ENCODE peak calls at places on chromosome X, in seven cellular contexts. Q is Peyer's patch, X is adrenal gland, L is ovary, A is suprapubic skin, W is IMR-90, T is heart left ventricle. V is an unnamed sample.

GRCh38 chrX:28591542-28591941 is 4.3 kb downstream of the IL1RAPL1 start:
- DNase-seq in Q (no peak), X (no peak), L (no peak), A (no peak), W (no peak), T (no peak), V (no peak)

GRCh38 chrX:44218465-44218864 is 125.0 kb downstream of the EFHC2 start:
- DNase-seq in Q (no peak), X (no peak), L (no peak), A (no peak), W (no peak), T (no peak), V (no peak)

GRCh38 chrX:100494570-100494969 is 84.5 kb upstream of the PCDH19 start:
- DNase-seq in Q (no peak), X (no peak), L (no peak), A (no peak), W (no peak), T (no peak), V (no peak)

GRCh38 chrX:131633285-131633917 is 89.5 kb downstream of the OR13H1 start:
- DNase-seq in Q (peak; percentile 34), X (peak; percentile 53), L (no peak), A (no peak), W (peak; percentile 41), T (no peak), V (no peak)

GRCh38 chrX:33211356-33212254 is at the start of gene DMD:
- DNase-seq in Q (no peak), X (peak; percentile 66), L (peak; percentile 47), A (no peak), W (peak; percentile 84), T (peak; percentile 40), V (no peak)

GRCh38 chrX:144715356-144715755 is 531.9 kb upstream of the SPANXN1 start:
- DNase-seq in Q (no peak), X (no peak), L (no peak), A (no peak), W (no peak), T (no peak), V (no peak)

GRCh38 chrX:149518236-149518635 is 13.1 kb upstream of the IDS start:
- DNase-seq in Q (no peak), X (no peak), L (no peak), A (no peak), W (no peak), T (no peak), V (no peak)

GRCh38 chrX:107755721-107756120 is 19.9 kb downstream of the TSC22D3 start:
- DNase-seq in Q (no peak), X (no peak), L (no peak), A (no peak), W (no peak), T (no peak), V (no peak)

GRCh38 chrX:152821145-152821765 is 9.3 kb downstream of the CETN2 start:
- DNase-seq in Q (no peak), X (peak; percentile 52), L (no peak), A (no peak), W (peak; percentile 32), T (no peak), V (no peak)

GRCh38 chrX:100477468-100477867 is 67.4 kb upstream of the PCDH19 start:
- DNase-seq in Q (no peak), X (no peak), L (no peak), A (no peak), W (no peak), T (no peak), V (no peak)

GRCh38 chrX:87098477-87098876 is 419.1 kb upstream of the KLHL4 start:
- DNase-seq in Q (no peak), X (no peak), L (no peak), A (no peak), W (no peak), T (no peak), V (peak; percentile 24)

GRCh38 chrX:47941423-47941822 is 62.4 kb downstream of the ZNF182 start:
- DNase-seq in Q (no peak), X (no peak), L (no peak), A (no peak), W (no peak), T (no peak), V (no peak)

GRCh38 chrX:133670394-133670793 is 255.1 kb upstream of the GPC4 start:
- DNase-seq in Q (no peak), X (peak; percentile 24), L (no peak), A (no peak), W (peak; percentile 31), T (no peak), V (no peak)

GRCh38 chrX:14080031-14080430 is 50.3 kb upstream of the GEMIN8 start:
- DNase-seq in Q (no peak), X (no peak), L (no peak), A (no peak), W (no peak), T (no peak), V (no peak)

GRCh38 chrX:154458116-154458953 is at the start of gene PLXNA3:
- DNase-seq in Q (peak; percentile 61), X (peak; percentile 33), L (peak; percentile 76), A (no peak), W (no peak), T (peak; percentile 77), V (peak; percentile 87)
- TF ChIP-seq POLR2A in Q (no peak), X (peak; percentile 55), L (peak; percentile 40), A (peak; percentile 71), W (peak; percentile 71), T (no peak), V (no peak)

DNA sequence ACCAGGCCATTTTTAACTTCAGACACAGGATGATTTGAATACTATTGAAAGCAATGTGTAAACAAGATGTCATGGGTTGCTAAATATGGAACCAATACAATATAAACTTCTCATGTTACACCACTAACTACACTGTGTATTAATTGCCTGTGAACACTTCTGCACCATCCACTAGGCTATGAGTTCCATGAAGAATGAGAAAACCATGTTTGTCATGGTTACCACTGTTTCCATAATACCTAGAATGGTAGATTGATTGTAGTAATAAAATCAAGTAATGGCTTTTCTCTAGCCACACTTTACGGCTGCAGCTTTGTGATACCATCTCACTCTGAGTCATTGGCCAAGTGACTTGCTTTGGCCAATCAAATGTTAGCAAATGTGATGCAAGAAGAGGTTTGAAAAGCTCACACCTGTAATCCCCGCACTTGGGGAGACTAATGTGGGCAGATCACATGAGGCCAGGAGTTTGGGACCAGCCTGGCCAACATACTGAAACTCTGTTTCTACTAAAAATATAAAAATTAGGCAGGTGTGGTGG is 19.9 kb upstream of the CYBB start:
- DNase-seq in Q (no peak), X (no peak), L (no peak), A (no peak), W (no peak), T (no peak), V (no peak)
- H3K27ac ChIP-seq in Q (no peak overlapping the region), X (no peak overlapping the region), L (no peak overlapping the region), A (no peak overlapping the region), W (no peak overlapping the region), T (no peak overlapping the region), V (no peak overlapping the region)

GRCh38 chrX:50495616-50496015 is 25.0 kb upstream of the DGKK start:
- DNase-seq in Q (no peak), X (no peak), L (no peak), A (no peak), W (no peak), T (no peak), V (no peak)

GRCh38 chrX:50497067-50497466 is 26.4 kb upstream of the DGKK start:
- DNase-seq in Q (no peak), X (no peak), L (no peak), A (no peak), W (no peak), T (no peak), V (no peak)

DNA sequence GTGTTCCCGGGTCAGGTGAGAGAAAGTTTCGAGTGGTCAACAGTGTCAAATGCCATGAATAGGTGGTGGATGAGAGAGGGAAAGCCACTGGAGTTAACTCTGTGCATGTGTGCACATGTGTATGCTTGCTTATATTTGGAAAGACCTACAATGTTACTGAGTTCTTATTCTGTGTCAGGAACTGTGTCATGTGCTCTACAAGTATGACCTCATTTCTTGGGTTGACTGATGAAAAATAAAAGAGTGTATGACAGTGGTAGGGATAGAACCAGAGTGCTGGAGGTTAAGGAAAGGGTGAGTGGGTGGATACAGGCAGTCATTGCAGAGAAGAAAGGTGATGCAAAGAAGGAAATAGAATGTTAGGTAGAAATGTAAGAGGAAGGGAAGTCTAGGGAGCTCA is 22.1 kb upstream of the DGKK start:
- DNase-seq in Q (no peak), X (no peak), L (no peak), A (no peak), W (no peak), T (no peak), V (no peak)
- TF ChIP-seq POLR2A in Q (no peak), X (no peak), L (no peak), A (no peak), W (no peak), T (no peak), V (no peak)

DNA sequence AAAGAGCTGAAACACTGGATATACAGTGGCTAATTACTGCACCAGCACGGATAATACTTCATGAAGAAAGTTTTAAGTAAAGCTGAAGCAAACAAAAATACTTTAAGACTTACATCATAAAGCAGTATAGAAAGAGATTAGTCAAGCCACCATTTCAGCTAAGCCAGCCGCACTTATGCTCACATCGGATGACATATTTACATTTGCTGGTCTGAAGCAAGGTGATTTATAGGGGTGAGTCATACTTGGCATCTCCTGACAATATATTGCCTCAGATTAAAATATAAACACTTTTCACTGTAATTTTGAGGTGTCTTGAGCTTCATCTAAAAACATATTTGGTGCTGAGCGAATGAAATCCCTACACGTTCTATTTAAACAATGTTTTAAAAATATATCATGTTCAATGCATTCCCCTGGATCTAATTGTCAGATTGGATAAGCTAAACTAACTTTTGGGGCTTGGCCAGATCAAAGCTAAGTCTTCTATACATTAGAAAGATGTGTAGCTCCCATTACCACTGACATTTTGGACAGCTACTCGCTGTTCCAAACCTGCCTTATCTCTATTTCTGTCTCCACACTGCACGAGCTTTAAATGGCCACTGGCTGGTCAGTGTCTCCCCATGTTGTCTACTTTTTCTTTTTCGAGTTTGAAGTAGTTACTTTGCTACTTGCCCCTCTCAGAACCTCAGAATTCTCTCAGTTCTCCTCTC is 103.2 kb downstream of the VCX2 start:
- DNase-seq in Q (no peak), X (no peak), L (no peak), A (no peak), W (peak; percentile 28), T (no peak), V (no peak)
- H3K27ac ChIP-seq in Q (no peak overlapping the region), X (no peak overlapping the region), L (no peak overlapping the region), A (no peak overlapping the region), W (no peak overlapping the region), T (no peak overlapping the region), V (no peak overlapping the region)

GRCh38 chrX:106728337-106728736 is 1.8 kb downstream of the RNF128 start:
- DNase-seq in Q (no peak), X (no peak), L (no peak), A (no peak), W (no peak), T (no peak), V (no peak)

GRCh38 chrX:106731590-106731989 is 5.1 kb downstream of the RNF128 start:
- DNase-seq in Q (no peak), X (no peak), L (no peak), A (no peak), W (no peak), T (no peak), V (no peak)

GRCh38 chrX:106730385-106730784 is 3.9 kb downstream of the RNF128 start:
- DNase-seq in Q (no peak), X (no peak), L (no peak), A (no peak), W (peak; percentile 22), T (no peak), V (no peak)

GRCh38 chrX:106726485-106727437 is at the start of gene RNF128:
- DNase-seq in Q (no peak), X (peak; percentile 48), L (peak; percentile 43), A (no peak), W (peak; percentile 26), T (no peak), V (peak; percentile 66)
- TF ChIP-seq POLR2A in Q (peak; percentile 81), X (no peak), L (no peak), A (no peak), W (no peak), T (no peak), V (no peak)

V was measured in spleen.